ENCODE peak calls at places on chromosomes 6 and 20, in five cellular contexts. L, T, E, B and D are unnamed samples.
A peak's percentile ranks its signal among the peaks of the same experiment; 100 is the strongest.

GRCh38 chr6:147046131-147046530 is 158.1 kb upstream of the STXBP5 start:
- DNase-seq in T (no peak), B (no peak), E (no peak), L (no peak), D (peak; percentile 8)

GRCh38 chr6:150527100-150527499 is 72.6 kb upstream of the PLEKHG1 start:
- DNase-seq in T (no peak), E (no peak), B (no peak), L (no peak), D (no peak)

GRCh38 chr20:62025832-62026563 is 39.7 kb downstream of the TAF4 start:
- DNase-seq in E (no peak), T (no peak), L (no peak), B (no peak), D (peak; percentile 65)

GRCh38 chr6:5223309-5223708 is 37.4 kb downstream of the LYRM4 start:
- DNase-seq in B (no peak), L (no peak), T (no peak), E (no peak), D (no peak)

GRCh38 chr6:166671434-166672061 is 44.5 kb upstream of the RPS6KA2 start:
- DNase-seq in L (no peak), E (no peak), B (no peak), T (no peak), D (peak; percentile 18)

GRCh38 chr6:21942910-21943309 is 349.4 kb downstream of the SOX4 start:
- DNase-seq in L (no peak), E (no peak), B (no peak), T (no peak), D (peak; percentile 37)

GRCh38 chr20:42483694-42484303 is 705.9 kb downstream of the PTPRT start:
- DNase-seq in L (peak; percentile 53), B (peak; percentile 87), T (peak; percentile 87), E (no peak), D (no peak)

GRCh38 chr6:97032950-97033349 is 108.4 kb downstream of the KLHL32 start:
- DNase-seq in L (no peak), E (no peak), B (no peak), T (no peak), D (no peak)

GRCh38 chr6:25237579-25237978 is 41.6 kb upstream of the CARMIL1 start:
- DNase-seq in E (no peak), B (no peak), T (no peak), L (no peak), D (no peak)

GRCh38 chr20:49570828-49571552 is 3.1 kb upstream of the PTGIS start:
- DNase-seq in E (no peak), B (no peak), L (no peak), T (no peak), D (no peak)

GRCh38 chr6:85726206-85726605 is 83.5 kb upstream of the SYNCRIP start:
- DNase-seq in T (no peak), B (no peak), E (no peak), L (peak; percentile 3), D (no peak)

GRCh38 chr20:35021831-35022230 is 66.2 kb downstream of the MYH7B start:
- DNase-seq in T (no peak), L (no peak), B (no peak), E (no peak), D (no peak)

GRCh38 chr20:63159826-63160640 is 55.9 kb downstream of the YTHDF1 start:
- DNase-seq in T (no peak), L (no peak), B (no peak), E (no peak), D (no peak)

GRCh38 chr6:30213999-30214982 is 1.1 kb upstream of the TRIM26 start:
- DNase-seq in L (peak; percentile 46), E (peak; percentile 59), B (peak; percentile 80), T (peak; percentile 79), D (peak; percentile 90)

GRCh38 chr6:136812174-136812573 is 10.2 kb upstream of the PEX7 start:
- DNase-seq in T (no peak), L (no peak), B (no peak), E (no peak), D (peak; percentile 21)

GRCh38 chr6:156844089-156844488 is 66.9 kb downstream of the ARID1B start:
- DNase-seq in L (no peak), B (no peak), E (no peak), T (no peak), D (no peak)

GRCh38 chr6:56096454-56096853 is 150.9 kb downstream of the COL21A1 start:
- DNase-seq in L (no peak), E (no peak), T (no peak), B (no peak), D (no peak)

GRCh38 chr20:47785321-47785899 is at the start of gene SULF2:
- DNase-seq in T (no peak), E (no peak), L (peak; percentile 35), B (peak; percentile 60), D (peak; percentile 18)

GRCh38 chr6:47096233-47096887 is 54.2 kb upstream of the ADGRF1 start:
- DNase-seq in E (no peak), L (no peak), B (no peak), T (no peak), D (peak; percentile 60)

GRCh38 chr6:159969204-159969912 is 476 bp downstream of the IGF2R start:
- DNase-seq in B (peak; percentile 68), L (peak; percentile 41), T (no peak), E (no peak), D (no peak)

GRCh38 chr6:74534485-74535211 is 671.2 kb downstream of the COL12A1 start:
- DNase-seq in L (no peak), E (no peak), T (no peak), B (no peak), D (peak; percentile 83)

GRCh38 chr6:2307794-2308193 is 62.4 kb upstream of the GMDS start:
- DNase-seq in E (no peak), L (no peak), T (no peak), B (no peak), D (no peak)

GRCh38 chr6:42365021-42365420 is 86.7 kb downstream of the TRERF1 start:
- DNase-seq in L (no peak), E (no peak), B (no peak), T (no peak), D (no peak)

GRCh38 chr20:63486300-63486855 is 12.5 kb downstream of the EEF1A2 start:
- DNase-seq in B (no peak), E (no peak), L (no peak), T (no peak), D (no peak)

GRCh38 chr20:37611852-37612251 is 82.0 kb upstream of the CTNNBL1 start:
- DNase-seq in E (no peak), B (no peak), T (no peak), L (no peak), D (no peak)

GRCh38 chr6:87705070-87705691 is 3.1 kb upstream of the AKIRIN2 start:
- DNase-seq in L (no peak), E (no peak), T (no peak), B (no peak), D (peak; percentile 39)

GRCh38 chr6:34057790-34058189 is 88.1 kb downstream of the GRM4 start:
- DNase-seq in B (no peak), E (no peak), L (no peak), T (no peak), D (no peak)

GRCh38 chr20:63979549-63980316 is at the start of gene SAMD10:
- DNase-seq in B (peak; percentile 66), T (peak; percentile 60), L (no peak), E (no peak), D (peak; percentile 70)

GRCh38 chr6:158624684-158625682 is 19.6 kb downstream of the DYNLT1 start:
- DNase-seq in T (no peak), B (no peak), L (no peak), E (no peak), D (no peak)

GRCh38 chr6:18400831-18401446 is 13.8 kb downstream of the RNF144B start:
- DNase-seq in E (no peak), T (no peak), L (no peak), B (no peak), D (peak; percentile 29)

GRCh38 chr20:14664101-14664500 is 326.7 kb upstream of the FLRT3 start:
- DNase-seq in L (no peak), E (no peak), T (no peak), B (no peak), D (no peak)

GRCh38 chr6:89510393-89510792 is 77.4 kb downstream of the ANKRD6 start:
- DNase-seq in T (no peak), B (no peak), L (no peak), E (no peak), D (no peak)

GRCh38 chr6:148272084-148272483 is 70.6 kb upstream of the SASH1 start:
- DNase-seq in E (peak; percentile 54), T (no peak), B (no peak), L (no peak), D (peak; percentile 92)
- H3K9ac ChIP-seq in E (no peak overlapping the region), T (no peak overlapping the region), B (no peak overlapping the region), L (no peak overlapping the region), D (peak overlapping the region; percentile 90)

GRCh38 chr6:44123544-44123943 is 3.7 kb downstream of the MRPL14 start:
- DNase-seq in L (no peak), T (no peak), B (no peak), E (no peak), D (no peak)
- H3K4me2 ChIP-seq in L (no peak overlapping the region), T (no peak overlapping the region), B (peak overlapping the region; percentile 25), E (no peak overlapping the region), D (no peak overlapping the region)

GRCh38 chr6:53377793-53378192 is 29.0 kb upstream of the ELOVL5 start:
- DNase-seq in L (no peak), E (no peak), T (no peak), B (no peak), D (no peak)

GRCh38 chr6:53375851-53376250 is 27.1 kb upstream of the ELOVL5 start:
- DNase-seq in E (no peak), B (no peak), L (no peak), T (no peak), D (peak; percentile 23)

GRCh38 chr6:53376661-53377226 is 28.0 kb upstream of the ELOVL5 start:
- DNase-seq in L (no peak), E (no peak), T (no peak), B (no peak), D (no peak)

GRCh38 chr6:53377289-53377688 is 28.5 kb upstream of the ELOVL5 start:
- DNase-seq in T (no peak), B (no peak), E (no peak), L (no peak), D (no peak)

GRCh38 chr6:53378208-53378607 is 29.5 kb upstream of the ELOVL5 start:
- DNase-seq in L (no peak), B (no peak), E (no peak), T (no peak), D (no peak)
- H2BK12ac ChIP-seq in L (no peak overlapping the region), B (no peak overlapping the region), E (no peak overlapping the region), T (no peak overlapping the region), D (no peak overlapping the region)

DNA sequence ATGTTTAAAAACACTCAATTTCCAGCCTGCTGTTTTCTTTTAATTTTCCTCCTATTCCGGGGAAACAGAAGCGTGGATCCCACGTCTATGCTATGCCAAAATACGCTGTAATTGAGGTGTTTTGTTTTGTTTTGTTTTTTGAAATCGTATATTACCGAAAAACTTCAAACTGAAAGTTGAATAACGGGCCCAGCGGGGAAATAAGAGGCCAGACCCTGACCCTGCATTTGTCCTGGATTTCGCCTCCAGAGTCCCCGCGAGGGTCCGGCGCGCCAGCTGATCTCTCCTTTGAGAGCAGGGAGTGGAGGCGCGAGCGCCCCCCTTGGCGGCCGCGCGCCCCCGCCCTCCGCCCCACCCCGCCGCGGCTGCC is 335 bp upstream of the BMP2 start:
- DNase-seq in E (no peak), L (no peak), T (peak; percentile 34), B (no peak), D (no peak)
- H3K9ac ChIP-seq in E (no peak overlapping the region), L (no peak overlapping the region), T (no peak overlapping the region), B (no peak overlapping the region), D (peak overlapping the region; percentile 81)

GRCh38 chr20:22763257-22763906 is 179.0 kb upstream of the FOXA2 start:
- DNase-seq in E (peak; percentile 88), L (no peak), T (no peak), B (no peak), D (peak; percentile 50)
- H3K4me2 ChIP-seq in E (no peak overlapping the region), L (no peak overlapping the region), T (no peak overlapping the region), B (no peak overlapping the region), D (peak overlapping the region; percentile 24)